ENCODE peak calls at places on chromosomes 4 and X, in nine cellular contexts. P, K, C, F, N, L, I, B and O are unnamed samples.

GRCh38 chr4:109332926-109333464 is 30.5 kb upstream of the COL25A1 start:
- DNase-seq in L (no peak), C (no peak), N (no peak), B (no peak), F (no peak), P (no peak), I (no peak), K (no peak), O (peak)

GRCh38 chrX:66633541-66633940 is 5.3 kb downstream of the EDA2R start:
- DNase-seq in L (no peak), N (no peak), P (no peak), B (peak), K (peak), F (no peak), I (no peak), C (no peak), O (no peak)

GRCh38 chrX:13851996-13852695 is 35.3 kb upstream of the GPM6B start:
- DNase-seq in F (no peak), P (no peak), L (no peak), K (no peak), C (no peak), I (no peak), N (no peak), B (no peak), O (no peak)

GRCh38 chr4:142475663-142476062 is 370.4 kb downstream of the INPP4B start:
- DNase-seq in N (no peak), L (no peak), I (no peak), K (no peak), P (no peak), F (no peak), C (no peak), B (peak), O (no peak)

GRCh38 chr4:21628116-21628515 is 320.5 kb downstream of the KCNIP4 start:
- DNase-seq in P (no peak), I (no peak), B (no peak), C (no peak), N (no peak), F (no peak), K (no peak), L (no peak), O (no peak)

GRCh38 chr4:26611879-26612278 is 28.0 kb downstream of the TBC1D19 start:
- DNase-seq in P (no peak), N (no peak), K (no peak), I (no peak), F (no peak), L (no peak), B (no peak), C (no peak), O (peak)

GRCh38 chr4:10079951-10080873 is 36.4 kb downstream of the WDR1 start:
- DNase-seq in I (no peak), F (no peak), B (no peak), K (no peak), P (no peak), N (no peak), L (no peak), C (peak), O (no peak)

GRCh38 chr4:169254546-169254983 is 16.2 kb downstream of the SH3RF1 start:
- DNase-seq in I (no peak), K (peak), F (no peak), N (no peak), L (no peak), C (no peak), B (peak), P (no peak), O (no peak)

GRCh38 chr4:3311095-3311372 is 18.2 kb downstream of the RGS12 start:
- DNase-seq in F (no peak), B (no peak), C (no peak), I (no peak), K (no peak), L (no peak), P (no peak), N (no peak), O (no peak)

GRCh38 chr4:163544407-163545038 is 50.0 kb downstream of the TMA16 start:
- DNase-seq in C (peak), N (peak), B (peak), L (peak), K (peak), P (peak), F (peak), I (peak), O (peak)

GRCh38 chrX:48720580-48721240 is 24.2 kb downstream of the SUV39H1 start:
- DNase-seq in K (no peak), P (no peak), L (peak), B (no peak), I (no peak), F (peak), C (no peak), N (no peak), O (no peak)

GRCh38 chrX:135421537-135421931 is 210 bp upstream of the SMIM10L2A start:
- DNase-seq in P (peak), I (peak), B (peak), N (peak), L (peak), F (peak), C (peak), K (no peak), O (peak)

GRCh38 chrX:72158773-72159172 is 22.8 kb upstream of the PIN4 start:
- DNase-seq in L (no peak), K (no peak), B (no peak), C (no peak), F (no peak), I (no peak), N (no peak), P (no peak), O (no peak)

GRCh38 chr4:73844352-73844751 is 7.9 kb downstream of the CXCL6 start:
- DNase-seq in F (no peak), N (no peak), K (no peak), L (no peak), P (no peak), I (no peak), B (peak), C (no peak), O (no peak)

GRCh38 chr4:72714482-72715279 is 145.7 kb upstream of the ADAMTS3 start:
- DNase-seq in F (no peak), B (no peak), L (no peak), P (no peak), K (no peak), N (no peak), C (no peak), I (no peak), O (no peak)

GRCh38 chr4:18593297-18594002 is 571.9 kb upstream of the LCORL start:
- DNase-seq in C (peak), F (peak), L (peak), I (peak), K (peak), N (peak), B (peak), P (peak), O (peak)

GRCh38 chrX:111445485-111445884 is 33.5 kb upstream of the DCX start:
- DNase-seq in P (no peak), N (peak), I (no peak), F (peak), L (no peak), B (peak), K (peak), C (peak), O (peak)

GRCh38 chr4:71261001-71261400 is 77.8 kb upstream of the SLC4A4 start:
- DNase-seq in B (no peak), K (no peak), N (no peak), F (no peak), L (no peak), P (no peak), I (no peak), C (no peak), O (no peak)

GRCh38 chr4:119172223-119172622 is 36.6 kb downstream of the MYOZ2 start:
- DNase-seq in L (no peak), P (no peak), F (no peak), C (no peak), K (no peak), B (no peak), I (no peak), N (no peak), O (no peak)

GRCh38 chr4:74503580-74503979 is 58.6 kb downstream of the AREG start:
- DNase-seq in C (no peak), F (no peak), B (peak), N (no peak), K (no peak), I (no peak), L (no peak), P (no peak), O (no peak)

GRCh38 chr4:178632415-178632814 is 1190.2 kb upstream of the AGA start:
- DNase-seq in I (no peak), C (peak), K (no peak), N (no peak), L (no peak), P (no peak), F (no peak), B (peak), O (no peak)

GRCh38 chrX:4690516-4690915 is 977.1 kb upstream of the PRKX start:
- DNase-seq in L (no peak), N (no peak), F (no peak), I (no peak), P (no peak), B (no peak), K (no peak), C (no peak), O (no peak)

GRCh38 chrX:54248309-54248708 is 65.3 kb upstream of the FAM120C start:
- DNase-seq in K (peak), B (peak), F (peak), C (peak), N (peak), L (no peak), I (no peak), P (no peak), O (peak)

GRCh38 chr4:2798399-2799301 is 5.8 kb downstream of the SH3BP2 start:
- DNase-seq in L (peak), K (no peak), C (no peak), N (peak), I (peak), P (no peak), B (no peak), F (no peak), O (peak)

GRCh38 chrX:124010157-124010556 is 48.7 kb downstream of the STAG2 start:
- DNase-seq in L (no peak), C (no peak), K (peak), I (no peak), F (no peak), B (no peak), N (no peak), P (no peak), O (no peak)

GRCh38 chr4:40283413-40283812 is 51.7 kb upstream of the CHRNA9 start:
- DNase-seq in C (no peak), P (no peak), N (no peak), F (no peak), I (no peak), K (no peak), B (no peak), L (no peak), O (no peak)

GRCh38 chr4:8763966-8764901 is 107.4 kb downstream of the HMX1 start:
- DNase-seq in B (no peak), I (no peak), C (no peak), P (no peak), N (no peak), F (no peak), L (no peak), K (no peak), O (no peak)

GRCh38 chr4:19130836-19131235 is 1109.3 kb upstream of the LCORL start:
- DNase-seq in F (no peak), B (peak), I (no peak), L (no peak), K (no peak), C (no peak), P (no peak), N (no peak), O (no peak)

GRCh38 chrX:135596495-135596894 is 76.0 kb downstream of the INTS6L start:
- DNase-seq in L (peak), N (peak), C (no peak), B (peak), P (peak), K (no peak), F (peak), I (no peak), O (peak)

GRCh38 chrX:44039556-44039955 is 66.4 kb upstream of the NDP start:
- DNase-seq in L (no peak), C (no peak), F (no peak), B (no peak), N (no peak), K (no peak), P (no peak), I (no peak), O (no peak)